ENCODE peak calls at places on chromosomes 16 and 17, in six cellular contexts. W is HEK293T, C is A549, L is K562, G is GM12878, T is HepG2. H is an unnamed sample.

GRCh38 chr17:42971589-42971988 is 7.3 kb upstream of the AARSD1 start:
- DNase-seq in G (no peak), W (no peak), C (no peak), L (no peak), T (no peak), H (no peak)

GRCh38 chr17:27264068-27264812 is 29.7 kb upstream of the WSB1 start:
- DNase-seq in W (no peak), C (no peak), L (no peak), T (peak; percentile 52), G (no peak), H (no peak)

GRCh38 chr16:87240211-87241134 is 76.7 kb downstream of the C16orf95 start:
- DNase-seq in T (no peak), W (no peak), C (no peak), L (no peak), G (no peak), H (peak; percentile 21)

GRCh38 chr17:77792626-77793025 is 165.9 kb upstream of the TNRC6C start:
- DNase-seq in L (no peak), T (no peak), W (no peak), C (no peak), G (no peak), H (no peak)

GRCh38 chr17:81832608-81833159 is 407 bp downstream of the MCRIP1 start:
- DNase-seq in C (no peak), W (no peak), G (no peak), T (no peak), L (peak; percentile 56), H (no peak)

GRCh38 chr16:1991135-1991551 is 1.4 kb downstream of the SYNGR3 start:
- DNase-seq in L (no peak), T (no peak), G (peak; percentile 71), W (no peak), C (no peak), H (no peak)

GRCh38 chr16:73064227-73064995 is 16.5 kb upstream of the ZFHX3 start:
- DNase-seq in T (no peak), C (no peak), W (no peak), G (no peak), L (no peak), H (peak; percentile 78)

GRCh38 chr17:78974635-78975591 is 4.8 kb downstream of the LGALS3BP start:
- DNase-seq in G (no peak), C (peak; percentile 64), T (no peak), L (no peak), W (peak; percentile 52), H (peak; percentile 84)

GRCh38 chr16:57444711-57445110 is 2.5 kb downstream of the CIAPIN1 start:
- DNase-seq in L (no peak), G (no peak), W (no peak), C (no peak), T (no peak), H (peak; percentile 20)

GRCh38 chr17:75077072-75077489 is 10.7 kb upstream of the SLC16A5 start:
- DNase-seq in G (no peak), L (no peak), T (peak; percentile 76), C (no peak), W (no peak), H (no peak)

GRCh38 chr16:19389246-19389645 is 28.4 kb upstream of the TMC5 start:
- DNase-seq in T (peak; percentile 74), W (peak; percentile 35), L (peak; percentile 61), G (peak; percentile 8), C (peak; percentile 68), H (no peak)

GRCh38 chr16:51359141-51359960 is 208.3 kb upstream of the SALL1 start:
- DNase-seq in C (no peak), G (no peak), L (no peak), W (no peak), T (no peak), H (peak; percentile 5)

GRCh38 chr17:18182978-18183333 is 672 bp upstream of the ALKBH5 start:
- DNase-seq in G (no peak), C (no peak), L (peak; percentile 64), T (no peak), W (peak; percentile 55), H (peak; percentile 78)

GRCh38 chr17:6072157-6072556 is 2.0 kb downstream of the WSCD1 start:
- DNase-seq in C (no peak), W (no peak), T (no peak), L (no peak), G (no peak), H (no peak)

GRCh38 chr17:80005360-80006338 is 30.0 kb downstream of the TBC1D16 start:
- DNase-seq in T (peak; percentile 81), G (no peak), L (peak; percentile 86), W (peak; percentile 87), C (peak; percentile 60), H (peak; percentile 31)

GRCh38 chr16:52117171-52117570 is 429.8 kb downstream of the TOX3 start:
- DNase-seq in T (no peak), W (no peak), C (no peak), L (no peak), G (no peak), H (no peak)

GRCh38 chr17:17564323-17564722 is 27.2 kb downstream of the PEMT start:
- DNase-seq in L (no peak), T (no peak), G (no peak), C (no peak), W (no peak), H (no peak)

GRCh38 chr16:4091638-4092037 is 24.6 kb downstream of the ADCY9 start:
- DNase-seq in T (no peak), W (no peak), C (no peak), G (no peak), L (no peak), H (no peak)

GRCh38 chr17:31654936-31655335 is 204.1 kb downstream of the COPRS start:
- DNase-seq in T (no peak), C (no peak), W (no peak), G (no peak), L (no peak), H (peak; percentile 12)

GRCh38 chr17:66900126-66901010 is 64.1 kb upstream of the CACNG4 start:
- DNase-seq in L (peak; percentile 28), C (peak; percentile 39), G (no peak), W (no peak), T (peak; percentile 33), H (peak; percentile 55)

GRCh38 chr17:6279659-6280058 is 155.3 kb downstream of the AIPL1 start:
- DNase-seq in W (no peak), T (peak; percentile 38), L (no peak), G (no peak), C (peak; percentile 51), H (no peak)

GRCh38 chr17:45425125-45425983 is 7.3 kb downstream of the ARHGAP27 start:
- DNase-seq in W (peak; percentile 70), T (peak; percentile 99), L (peak; percentile 77), G (no peak), C (peak; percentile 97), H (peak; percentile 74)

GRCh38 chr16:69112285-69113129 is 7.1 kb downstream of the HAS3 start:
- DNase-seq in W (peak; percentile 84), G (no peak), T (peak; percentile 62), C (peak; percentile 66), L (peak; percentile 80), H (peak; percentile 25)

GRCh38 chr17:37816951-37817350 is 72.1 kb upstream of the HNF1B start:
- DNase-seq in L (no peak), T (no peak), C (peak; percentile 34), G (no peak), W (no peak), H (peak; percentile 13)

GRCh38 chr17:36901506-36901905 is 35.8 kb upstream of the LHX1 start:
- DNase-seq in W (no peak), G (no peak), T (peak; percentile 16), L (no peak), C (peak; percentile 70), H (peak; percentile 33)

GRCh38 chr16:20735504-20735903 is 6.1 kb downstream of the THUMPD1 start:
- DNase-seq in T (no peak), L (no peak), C (no peak), G (no peak), W (no peak), H (peak; percentile 18)

GRCh38 chr16:19377864-19378263 is 39.8 kb upstream of the TMC5 start:
- DNase-seq in G (no peak), C (no peak), W (no peak), L (peak; percentile 58), T (no peak), H (no peak)

GRCh38 chr17:332558-333322 is 19.9 kb downstream of the RPH3AL start:
- DNase-seq in T (no peak), C (no peak), L (no peak), W (no peak), G (no peak), H (peak; percentile 35)

GRCh38 chr17:40791808-40792436 is 7.8 kb downstream of the KRT28 start:
- DNase-seq in C (peak; percentile 61), W (peak; percentile 10), G (no peak), T (peak; percentile 45), L (no peak), H (peak; percentile 55)

GRCh38 chr16:75644240-75645012 is 3.0 kb downstream of the KARS1 start:
- DNase-seq in G (no peak), W (no peak), C (no peak), T (no peak), L (no peak), H (no peak)

GRCh38 chr17:59753522-59754467 is 46.3 kb downstream of the VMP1 start:
- DNase-seq in G (peak; percentile 73), L (peak; percentile 57), W (peak; percentile 65), C (peak; percentile 94), T (peak; percentile 88), H (peak; percentile 93)

GRCh38 chr17:19762515-19762961 is 14.4 kb upstream of the ALDH3A1 start:
- DNase-seq in G (no peak), C (peak; percentile 84), T (peak; percentile 56), W (peak; percentile 85), L (no peak), H (peak; percentile 59)

GRCh38 chr17:19763416-19763815 is 15.3 kb upstream of the ALDH3A1 start:
- DNase-seq in W (no peak), L (no peak), G (no peak), T (no peak), C (no peak), H (no peak)

GRCh38 chr17:19757536-19758180 is 9.6 kb upstream of the ALDH3A1 start:
- DNase-seq in L (no peak), G (no peak), T (no peak), W (no peak), C (no peak), H (no peak)

GRCh38 chr17:19760781-19761180 is 12.7 kb upstream of the ALDH3A1 start:
- DNase-seq in C (no peak), G (no peak), W (no peak), L (no peak), T (no peak), H (no peak)

GRCh38 chr17:19759934-19760530 is 11.9 kb upstream of the ALDH3A1 start:
- DNase-seq in T (no peak), W (no peak), L (no peak), G (no peak), C (no peak), H (no peak)
- TF ChIP-seq BHLHE40 in T (no peak), W (no peak), L (no peak), G (no peak), C (no peak), H (no peak)

GRCh38 chr17:8430966-8431365 is 4.7 kb upstream of the NDEL1 start:
- DNase-seq in T (no peak), W (no peak), C (no peak), G (no peak), L (no peak), H (peak; percentile 22)
- TF ChIP-seq BHLHE40 in T (no peak), W (no peak), C (no peak), G (no peak), L (no peak), H (no peak)

GRCh38 chr17:2690165-2691068 is 21.1 kb downstream of the CLUH start:
- DNase-seq in G (no peak), L (peak; percentile 10), T (no peak), C (no peak), W (peak; percentile 7), H (no peak)
- TF ChIP-seq BHLHE40 in G (no peak), L (no peak), T (no peak), C (no peak), W (no peak), H (no peak)

GRCh38 chr16:31367875-31368274 is 12.9 kb downstream of the ITGAX start:
- DNase-seq in L (no peak), G (no peak), T (no peak), W (no peak), C (no peak), H (no peak)
- TF ChIP-seq BHLHE40 in L (no peak), G (no peak), T (no peak), W (no peak), C (no peak), H (no peak)

H was measured in IMR-90.